ENCODE peak calls at places on chromosomes 12 and 14, in eight cellular contexts. H is ovary, J is kidney epithelial cell, N is neural crest cell, I is fibroblast of lung, M is sigmoid colon, Q is AG10803, L is glutamatergic neuron. G is an unnamed sample.

GRCh38 chr14:61369097-61369496 is 47.7 kb downstream of the PRKCH start:
- DNase-seq in L (no peak), Q (no peak), N (no peak), J (no peak), M (no peak), H (no peak), I (no peak), G (no peak)

GRCh38 chr12:87866602-87867292 is 162.5 kb downstream of the C12orf50 start:
- DNase-seq in L (no peak), M (no peak), Q (peak), J (no peak), H (no peak), N (no peak), I (peak), G (no peak)

GRCh38 chr12:130924946-130925345 is 28.8 kb upstream of the ADGRD1 start:
- DNase-seq in N (no peak), H (peak), Q (no peak), J (no peak), L (no peak), I (no peak), M (no peak), G (no peak)

GRCh38 chr12:131455581-131456110 is 255.2 kb upstream of the SFSWAP start:
- DNase-seq in M (no peak), N (no peak), J (no peak), L (no peak), Q (no peak), H (no peak), I (no peak), G (no peak)

GRCh38 chr12:26125451-26126339 is 858 bp upstream of the BHLHE41 start:
- DNase-seq in J (peak), N (peak), Q (peak), M (peak), H (peak), I (peak), L (peak), G (peak)

GRCh38 chr12:11500222-11500860 is 105.0 kb upstream of the PRB2 start:
- DNase-seq in H (peak), I (peak), N (peak), Q (peak), J (peak), L (peak), M (peak), G (peak)

GRCh38 chr12:115004469-115005146 is 320.6 kb upstream of the TBX3 start:
- DNase-seq in Q (peak), N (no peak), H (no peak), M (no peak), L (no peak), I (peak), J (no peak), G (no peak)

GRCh38 chr12:52043386-52044212 is 7.6 kb upstream of the NR4A1 start:
- DNase-seq in M (peak), J (no peak), H (peak), N (no peak), L (no peak), I (no peak), Q (peak), G (no peak)

GRCh38 chr14:33998263-33998662 is 47.4 kb upstream of the EGLN3 start:
- DNase-seq in H (no peak), L (no peak), M (no peak), N (no peak), Q (no peak), J (no peak), I (no peak), G (no peak)

GRCh38 chr12:51848843-51849735 is 571 bp upstream of the FIGNL2 start:
- DNase-seq in M (no peak), H (no peak), Q (no peak), I (no peak), N (peak), L (peak), J (no peak), G (no peak)

GRCh38 chr14:50397461-50398196 is 948 bp upstream of the CDKL1 start:
- DNase-seq in M (no peak), L (no peak), J (no peak), H (no peak), I (no peak), Q (peak), N (peak), G (no peak)

GRCh38 chr12:31002999-31003398 is 70.7 kb upstream of the DDX11 start:
- DNase-seq in I (peak), M (peak), J (no peak), N (no peak), L (no peak), Q (peak), H (no peak), G (no peak)

GRCh38 chr12:104486943-104487819 is 30.4 kb downstream of the CHST11 start:
- DNase-seq in Q (no peak), N (no peak), H (no peak), M (no peak), J (no peak), I (no peak), L (no peak), G (no peak)

GRCh38 chr14:94395900-94396574 is 7.6 kb upstream of the SERPINA1 start:
- DNase-seq in Q (no peak), N (no peak), J (no peak), M (no peak), I (no peak), L (no peak), H (no peak), G (no peak)

GRCh38 chr12:6774557-6775062 is 2.3 kb downstream of the LAG3 start:
- DNase-seq in Q (no peak), J (no peak), N (no peak), H (no peak), L (no peak), M (no peak), I (no peak), G (peak)

GRCh38 chr12:63882844-63883243 is 38.3 kb downstream of the SRGAP1 start:
- DNase-seq in L (peak), I (peak), J (no peak), H (no peak), Q (no peak), N (peak), M (no peak), G (no peak)

GRCh38 chr14:86091811-86092210 is 561.9 kb downstream of the FLRT2 start:
- DNase-seq in N (no peak), J (no peak), M (no peak), L (no peak), I (no peak), Q (no peak), H (no peak), G (no peak)

GRCh38 chr14:33842299-33842698 is 108.6 kb downstream of the EGLN3 start:
- DNase-seq in N (no peak), J (no peak), H (no peak), I (no peak), Q (no peak), M (no peak), L (no peak), G (no peak)

GRCh38 chr12:12892670-12893290 is 1.4 kb downstream of the GPRC5A start:
- DNase-seq in H (no peak), J (no peak), L (no peak), M (no peak), I (no peak), Q (no peak), N (no peak), G (no peak)

GRCh38 chr14:101189962-101190560 is 286.5 kb upstream of the RTL1 start:
- DNase-seq in N (no peak), L (no peak), H (no peak), Q (no peak), I (no peak), M (peak), J (no peak), G (no peak)

GRCh38 chr14:91947196-91948184 is at the start of gene FBLN5:
- DNase-seq in N (no peak), I (peak), J (peak), L (peak), M (peak), Q (peak), H (peak), G (peak)

GRCh38 chr12:32983332-32983731 is 86.8 kb upstream of the PKP2 start:
- DNase-seq in Q (no peak), N (no peak), M (no peak), J (no peak), I (no peak), L (no peak), H (no peak), G (no peak)

GRCh38 chr12:43501705-43502104 is 50.3 kb downstream of the ADAMTS20 start:
- DNase-seq in J (no peak), M (no peak), L (no peak), Q (peak), H (no peak), N (no peak), I (peak), G (peak)

GRCh38 chr12:19166387-19166786 is 36.9 kb downstream of the PLEKHA5 start:
- DNase-seq in J (no peak), I (no peak), L (no peak), H (no peak), N (no peak), M (no peak), Q (no peak), G (no peak)

GRCh38 chr14:96083667-96084320 is 44.6 kb downstream of the C14orf132 start:
- DNase-seq in H (no peak), M (peak), L (no peak), N (no peak), J (no peak), I (no peak), Q (no peak), G (no peak)

GRCh38 chr14:87834594-87834993 is 158.4 kb downstream of the GALC start:
- DNase-seq in N (no peak), H (no peak), M (no peak), L (no peak), J (no peak), I (no peak), Q (no peak), G (no peak)

GRCh38 chr14:101991336-101991735 is 27.0 kb downstream of the DYNC1H1 start:
- DNase-seq in H (no peak), N (no peak), J (no peak), Q (no peak), M (no peak), I (no peak), L (no peak), G (peak)

GRCh38 chr12:89645434-89645833 is 63.2 kb downstream of the ATP2B1 start:
- DNase-seq in L (no peak), J (no peak), M (no peak), Q (no peak), H (no peak), I (no peak), N (no peak), G (no peak)

GRCh38 chr12:124536613-124537012 is 30.8 kb downstream of the NCOR2 start:
- DNase-seq in J (no peak), N (no peak), I (peak), L (no peak), Q (peak), H (no peak), M (no peak), G (no peak)

GRCh38 chr12:88418856-88419497 is 161.3 kb downstream of the KITLG start:
- DNase-seq in N (no peak), J (no peak), Q (peak), I (peak), L (no peak), M (no peak), H (no peak), G (no peak)

GRCh38 chr12:120801146-120801545 is 75.5 kb downstream of the ACADS start:
- DNase-seq in J (no peak), L (no peak), H (no peak), Q (no peak), I (no peak), M (no peak), N (no peak), G (no peak)

GRCh38 chr12:58419182-58419760 is 477.9 kb downstream of the ATP23 start:
- DNase-seq in I (no peak), Q (no peak), M (no peak), J (no peak), H (no peak), N (no peak), L (no peak), G (no peak)

GRCh38 chr14:51610766-51611165 is 40.9 kb upstream of the FRMD6 start:
- DNase-seq in M (no peak), J (no peak), Q (peak), I (no peak), H (no peak), N (no peak), L (no peak), G (no peak)

GRCh38 chr14:90453401-90453951 is 56.6 kb downstream of the CALM1 start:
- DNase-seq in I (peak), Q (no peak), M (no peak), N (no peak), J (no peak), H (peak), L (no peak), G (no peak)

GRCh38 chr12:104457746-104458644 is 1.2 kb downstream of the CHST11 start:
- DNase-seq in J (no peak), M (peak), I (no peak), Q (peak), N (peak), L (peak), H (peak), G (peak)

GRCh38 chr12:124599074-124599999 is 31.9 kb upstream of the NCOR2 start:
- DNase-seq in J (peak), L (no peak), H (no peak), N (no peak), I (peak), Q (peak), M (no peak), G (no peak)

GRCh38 chr12:119020377-119021360 is 39.3 kb downstream of the SRRM4 start:
- DNase-seq in J (no peak), H (no peak), I (no peak), Q (no peak), L (peak), M (no peak), N (peak), G (peak)

GRCh38 chr14:103705524-103706284 is 9.5 kb downstream of the XRCC3 start:
- DNase-seq in I (no peak), H (peak), M (no peak), N (no peak), Q (no peak), J (no peak), L (no peak), G (no peak)
- TF ChIP-seq CTCF in I (no peak), H (no peak), M (no peak), N (no peak), Q (no peak), J (no peak), L (no peak), G (no peak)

DNA sequence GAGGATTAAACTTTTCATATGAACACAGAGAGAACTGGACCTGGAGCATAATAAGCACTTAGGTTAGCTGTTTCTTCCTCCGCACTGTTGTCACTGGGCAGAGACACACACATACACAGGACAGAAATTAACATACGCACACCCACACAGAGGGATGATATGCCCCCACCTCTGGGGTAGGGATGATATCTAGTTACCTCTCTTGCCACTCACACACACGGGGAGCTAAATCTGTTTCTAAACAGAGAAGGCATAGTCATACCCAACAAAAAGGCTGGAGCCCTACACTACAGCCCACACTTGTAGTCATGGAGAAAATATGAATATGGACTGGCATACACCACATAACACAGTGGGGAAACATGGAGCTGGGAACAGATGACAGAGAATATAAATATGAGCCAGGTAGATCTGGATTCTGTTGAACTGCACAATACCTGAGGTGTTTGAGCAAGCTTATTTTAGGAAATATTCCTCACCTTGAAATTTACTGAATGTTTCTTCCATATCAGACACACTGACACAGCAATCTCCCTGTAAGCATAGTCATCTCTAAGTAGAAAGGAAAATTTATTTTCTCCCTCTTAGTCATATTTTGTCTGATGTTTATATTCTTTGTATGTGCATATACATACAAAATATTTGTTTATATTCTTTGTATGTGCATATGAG is 21.1 kb upstream of the SCFD1 start:
- DNase-seq in H (no peak), J (no peak), I (no peak), N (no peak), L (no peak), M (no peak), Q (no peak), G (no peak)
- TF ChIP-seq CTCF in H (no peak), J (no peak), I (no peak), N (no peak), L (no peak), M (no peak), Q (no peak), G (no peak)

GRCh38 chr14:29740491-29740890 is 187.2 kb downstream of the PRKD1 start:
- DNase-seq in M (no peak), J (no peak), I (no peak), L (no peak), N (no peak), H (no peak), Q (peak), G (no peak)

GRCh38 chr14:29738950-29739349 is 188.7 kb downstream of the PRKD1 start:
- DNase-seq in M (no peak), J (no peak), I (no peak), L (no peak), Q (no peak), N (no peak), H (no peak), G (no peak)

GRCh38 chr14:29738056-29738455 is 189.6 kb downstream of the PRKD1 start:
- DNase-seq in L (no peak), H (no peak), Q (no peak), I (no peak), N (no peak), J (no peak), M (no peak), G (no peak)

GRCh38 chr14:29734732-29735131 is 192.9 kb downstream of the PRKD1 start:
- DNase-seq in I (no peak), M (no peak), J (no peak), Q (no peak), H (no peak), N (no peak), L (no peak), G (no peak)

GRCh38 chr14:29735459-29735858 is 192.2 kb downstream of the PRKD1 start:
- DNase-seq in N (no peak), Q (no peak), M (no peak), J (no peak), H (no peak), I (no peak), L (no peak), G (no peak)
- TF ChIP-seq CTCF in N (no peak), Q (no peak), M (no peak), J (no peak), H (no peak), I (no peak), L (no peak), G (no peak)

GRCh38 chr12:2364566-2365165 is 311.9 kb downstream of the CACNA1C start:
- DNase-seq in N (no peak), I (no peak), L (no peak), M (peak), Q (no peak), J (no peak), H (no peak), G (no peak)
- TF ChIP-seq CTCF in N (peak), I (no peak), L (peak), M (no peak), Q (no peak), J (no peak), H (no peak), G (no peak)

DNA sequence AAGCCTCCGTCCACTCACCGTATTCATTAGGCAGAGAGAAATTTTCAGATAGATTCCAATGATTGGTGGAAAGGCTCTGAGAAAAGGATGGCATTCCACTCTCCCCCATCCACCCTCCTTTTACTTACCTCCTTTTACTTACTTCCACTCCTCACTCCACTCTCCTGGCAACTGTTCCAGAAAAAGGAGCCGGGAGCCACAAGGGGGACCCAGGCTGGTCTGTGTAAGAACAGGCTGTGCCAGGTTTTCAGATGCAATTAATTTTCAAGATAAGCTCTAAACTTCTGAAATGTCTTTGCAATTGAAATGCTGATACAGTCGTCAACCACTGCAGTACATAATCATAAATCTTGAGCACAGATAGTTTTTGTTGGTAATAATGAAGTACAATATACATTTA is 248.8 kb downstream of the ANO6 start:
- DNase-seq in N (no peak), J (no peak), M (no peak), H (no peak), L (no peak), I (no peak), Q (no peak), G (no peak)
- TF ChIP-seq CTCF in N (peak), J (peak), M (no peak), H (no peak), L (no peak), I (peak), Q (no peak), G (no peak)

GRCh38 chr12:107390414-107390813 is 295.2 kb upstream of the PWP1 start:
- DNase-seq in Q (no peak), J (no peak), I (no peak), N (no peak), M (no peak), H (no peak), L (no peak), G (no peak)

GRCh38 chr12:107384645-107385044 is 291.3 kb upstream of the CRY1 start:
- DNase-seq in I (no peak), Q (no peak), L (no peak), M (no peak), J (no peak), N (no peak), H (no peak), G (no peak)

GRCh38 chr12:107388263-107388662 is 294.9 kb upstream of the CRY1 start:
- DNase-seq in M (no peak), N (no peak), I (no peak), L (no peak), Q (no peak), H (no peak), J (no peak), G (no peak)

GRCh38 chr12:107385518-107385917 is 292.2 kb upstream of the CRY1 start:
- DNase-seq in I (no peak), N (no peak), Q (peak), J (no peak), L (no peak), M (no peak), H (no peak), G (no peak)

GRCh38 chr12:107386569-107386968 is 293.2 kb upstream of the CRY1 start:
- DNase-seq in Q (no peak), N (no peak), J (no peak), M (no peak), H (no peak), L (no peak), I (no peak), G (no peak)
- TF ChIP-seq CTCF in Q (no peak), N (no peak), J (no peak), M (no peak), H (no peak), L (no peak), I (no peak), G (no peak)

GRCh38 chr12:100077367-100077766 is 65.3 kb downstream of the BLTP3B start:
- DNase-seq in M (no peak), Q (peak), H (no peak), N (no peak), J (no peak), I (peak), L (no peak), G (no peak)
- TF ChIP-seq CTCF in M (no peak), Q (peak), H (no peak), N (no peak), J (no peak), I (no peak), L (no peak), G (peak)

G was measured in GM13977.